ENCODE peak calls at places on chromosomes 13 and 19, in ten cellular contexts. One of them, this sample, is unnamed.

GRCh38 chr19:47650695-47651094 is 41.8 kb downstream of the BICRA start:
- DNase-seq in NCI-H1092: no peak
- DNase-seq in cardiac muscle cell: no peak
- DNase-seq in lower leg skin: no peak
- DNase-seq in glutamatergic neuron: peak; percentile 79
- DNase-seq in psoas muscle: peak; percentile 20
- DNase-seq in HCT116: no peak
- DNase-seq in AG04450: no peak
- DNase-seq in GM20000: no peak
- DNase-seq in heart right ventricle: no peak
- DNase-seq in this sample: no peak

GRCh38 chr19:49071860-49072547 is 495 bp downstream of the KCNA7 start:
- DNase-seq in NCI-H1092: no peak
- DNase-seq in cardiac muscle cell: peak; percentile 66
- DNase-seq in lower leg skin: peak; percentile 84
- DNase-seq in glutamatergic neuron: peak; percentile 59
- DNase-seq in psoas muscle: peak; percentile 65
- DNase-seq in HCT116: no peak
- DNase-seq in AG04450: no peak
- DNase-seq in GM20000: peak; percentile 40
- DNase-seq in heart right ventricle: no peak
- DNase-seq in this sample: no peak

GRCh38 chr13:105918842-105919741 is 616.4 kb downstream of the EFNB2 start:
- DNase-seq in NCI-H1092: no peak
- DNase-seq in cardiac muscle cell: no peak
- DNase-seq in lower leg skin: no peak
- DNase-seq in glutamatergic neuron: peak; percentile 52
- DNase-seq in psoas muscle: no peak
- DNase-seq in HCT116: peak; percentile 88
- DNase-seq in AG04450: no peak
- DNase-seq in GM20000: no peak
- DNase-seq in heart right ventricle: no peak
- DNase-seq in this sample: no peak

GRCh38 chr19:55447421-55448174 is 4.5 kb upstream of the SHISA7 start:
- DNase-seq in NCI-H1092: no peak
- DNase-seq in cardiac muscle cell: no peak
- DNase-seq in lower leg skin: no peak
- DNase-seq in glutamatergic neuron: peak; percentile 52
- DNase-seq in psoas muscle: no peak
- DNase-seq in HCT116: no peak
- DNase-seq in AG04450: no peak
- DNase-seq in GM20000: no peak
- DNase-seq in heart right ventricle: no peak
- DNase-seq in this sample: no peak

GRCh38 chr19:18414504-18415176 is 4.6 kb upstream of the SSBP4 start:
- DNase-seq in NCI-H1092: no peak
- DNase-seq in cardiac muscle cell: peak; percentile 64
- DNase-seq in lower leg skin: no peak
- DNase-seq in glutamatergic neuron: no peak
- DNase-seq in psoas muscle: peak; percentile 62
- DNase-seq in HCT116: no peak
- DNase-seq in AG04450: no peak
- DNase-seq in GM20000: no peak
- DNase-seq in heart right ventricle: no peak
- DNase-seq in this sample: no peak

GRCh38 chr19:12703056-12703455 is 6.6 kb upstream of the FBXW9 start:
- DNase-seq in NCI-H1092: peak; percentile 20
- DNase-seq in cardiac muscle cell: peak; percentile 44
- DNase-seq in lower leg skin: no peak
- DNase-seq in glutamatergic neuron: peak; percentile 78
- DNase-seq in psoas muscle: no peak
- DNase-seq in HCT116: peak; percentile 57
- DNase-seq in AG04450: no peak
- DNase-seq in GM20000: peak; percentile 48
- DNase-seq in heart right ventricle: no peak
- DNase-seq in this sample: no peak

GRCh38 chr13:98443329-98443728 is 133.6 kb downstream of the STK24 start:
- DNase-seq in NCI-H1092: no peak
- DNase-seq in cardiac muscle cell: no peak
- DNase-seq in lower leg skin: peak; percentile 94
- DNase-seq in glutamatergic neuron: no peak
- DNase-seq in psoas muscle: no peak
- DNase-seq in HCT116: no peak
- DNase-seq in AG04450: peak; percentile 26
- DNase-seq in GM20000: no peak
- DNase-seq in heart right ventricle: no peak
- DNase-seq in this sample: no peak

GRCh38 chr19:49059056-49059455 is 1.5 kb upstream of the CGB7 start:
- DNase-seq in NCI-H1092: no peak
- DNase-seq in cardiac muscle cell: no peak
- DNase-seq in lower leg skin: no peak
- DNase-seq in glutamatergic neuron: no peak
- DNase-seq in psoas muscle: no peak
- DNase-seq in HCT116: no peak
- DNase-seq in AG04450: no peak
- DNase-seq in GM20000: peak; percentile 17
- DNase-seq in heart right ventricle: no peak
- DNase-seq in this sample: no peak

GRCh38 chr13:30158774-30159445 is 148.4 kb downstream of the KATNAL1 start:
- DNase-seq in NCI-H1092: no peak
- DNase-seq in cardiac muscle cell: no peak
- DNase-seq in lower leg skin: no peak
- DNase-seq in glutamatergic neuron: no peak
- DNase-seq in psoas muscle: no peak
- DNase-seq in HCT116: no peak
- DNase-seq in AG04450: peak; percentile 33
- DNase-seq in GM20000: no peak
- DNase-seq in heart right ventricle: no peak
- DNase-seq in this sample: peak; percentile 32

GRCh38 chr19:50046649-50047503 is 21.1 kb downstream of the ZNF473 start:
- DNase-seq in NCI-H1092: no peak
- DNase-seq in cardiac muscle cell: peak; percentile 2
- DNase-seq in lower leg skin: peak; percentile 87
- DNase-seq in glutamatergic neuron: peak; percentile 75
- DNase-seq in psoas muscle: peak; percentile 65
- DNase-seq in HCT116: peak; percentile 27
- DNase-seq in AG04450: no peak
- DNase-seq in GM20000: no peak
- DNase-seq in heart right ventricle: peak; percentile 45
- DNase-seq in this sample: peak; percentile 26

GRCh38 chr19:610801-611505 is 21.3 kb downstream of the HCN2 start:
- DNase-seq in NCI-H1092: no peak
- DNase-seq in cardiac muscle cell: no peak
- DNase-seq in lower leg skin: no peak
- DNase-seq in glutamatergic neuron: peak; percentile 83
- DNase-seq in psoas muscle: peak; percentile 79
- DNase-seq in HCT116: no peak
- DNase-seq in AG04450: peak; percentile 33
- DNase-seq in GM20000: peak; percentile 87
- DNase-seq in heart right ventricle: peak; percentile 76
- DNase-seq in this sample: peak; percentile 43

GRCh38 chr19:51651216-51651846 is 4.7 kb upstream of the SIGLEC14 start:
- DNase-seq in NCI-H1092: no peak
- DNase-seq in cardiac muscle cell: no peak
- DNase-seq in lower leg skin: no peak
- DNase-seq in glutamatergic neuron: no peak
- DNase-seq in psoas muscle: no peak
- DNase-seq in HCT116: no peak
- DNase-seq in AG04450: no peak
- DNase-seq in GM20000: no peak
- DNase-seq in heart right ventricle: no peak
- DNase-seq in this sample: no peak

GRCh38 chr13:30870049-30870884 is 35.8 kb upstream of the MEDAG start:
- DNase-seq in NCI-H1092: no peak
- DNase-seq in cardiac muscle cell: no peak
- DNase-seq in lower leg skin: peak; percentile 96
- DNase-seq in glutamatergic neuron: peak; percentile 62
- DNase-seq in psoas muscle: peak; percentile 90
- DNase-seq in HCT116: peak; percentile 79
- DNase-seq in AG04450: peak; percentile 99
- DNase-seq in GM20000: no peak
- DNase-seq in heart right ventricle: peak; percentile 77
- DNase-seq in this sample: peak; percentile 91

GRCh38 chr13:80166352-80166751 is 174.6 kb downstream of the SPRY2 start:
- DNase-seq in NCI-H1092: no peak
- DNase-seq in cardiac muscle cell: no peak
- DNase-seq in lower leg skin: no peak
- DNase-seq in glutamatergic neuron: no peak
- DNase-seq in psoas muscle: no peak
- DNase-seq in HCT116: no peak
- DNase-seq in AG04450: no peak
- DNase-seq in GM20000: no peak
- DNase-seq in heart right ventricle: no peak
- DNase-seq in this sample: no peak

GRCh38 chr19:6802336-6803035 is 30.0 kb downstream of the VAV1 start:
- DNase-seq in NCI-H1092: no peak
- DNase-seq in cardiac muscle cell: no peak
- DNase-seq in lower leg skin: no peak
- DNase-seq in glutamatergic neuron: no peak
- DNase-seq in psoas muscle: peak; percentile 50
- DNase-seq in HCT116: peak; percentile 19
- DNase-seq in AG04450: no peak
- DNase-seq in GM20000: peak; percentile 65
- DNase-seq in heart right ventricle: peak; percentile 10
- DNase-seq in this sample: peak; percentile 28

GRCh38 chr13:76016799-76017198 is 380.7 kb downstream of the LMO7 start:
- DNase-seq in NCI-H1092: no peak
- DNase-seq in cardiac muscle cell: no peak
- DNase-seq in lower leg skin: no peak
- DNase-seq in glutamatergic neuron: peak; percentile 43
- DNase-seq in psoas muscle: no peak
- DNase-seq in HCT116: peak; percentile 35
- DNase-seq in AG04450: no peak
- DNase-seq in GM20000: peak; percentile 28
- DNase-seq in heart right ventricle: no peak
- DNase-seq in this sample: no peak

GRCh38 chr13:27172495-27172842 is 858 bp upstream of the USP12 start:
- DNase-seq in NCI-H1092: no peak
- DNase-seq in cardiac muscle cell: no peak
- DNase-seq in lower leg skin: no peak
- DNase-seq in glutamatergic neuron: no peak
- DNase-seq in psoas muscle: no peak
- DNase-seq in HCT116: no peak
- DNase-seq in AG04450: no peak
- DNase-seq in GM20000: peak; percentile 24
- DNase-seq in heart right ventricle: no peak
- DNase-seq in this sample: no peak

GRCh38 chr19:5395996-5396939 is 55.7 kb upstream of the PTPRS start:
- DNase-seq in NCI-H1092: no peak
- DNase-seq in cardiac muscle cell: peak; percentile 10
- DNase-seq in lower leg skin: no peak
- DNase-seq in glutamatergic neuron: peak; percentile 24
- DNase-seq in psoas muscle: no peak
- DNase-seq in HCT116: no peak
- DNase-seq in AG04450: no peak
- DNase-seq in GM20000: no peak
- DNase-seq in heart right ventricle: no peak
- DNase-seq in this sample: no peak

GRCh38 chr13:111283991-111284390 is 36.5 kb upstream of the TEX29 start:
- DNase-seq in NCI-H1092: no peak
- DNase-seq in cardiac muscle cell: no peak
- DNase-seq in lower leg skin: no peak
- DNase-seq in glutamatergic neuron: no peak
- DNase-seq in psoas muscle: no peak
- DNase-seq in HCT116: no peak
- DNase-seq in AG04450: no peak
- DNase-seq in GM20000: no peak
- DNase-seq in heart right ventricle: no peak
- DNase-seq in this sample: no peak

GRCh38 chr19:31518216-31518615 is 169.0 kb upstream of the TSHZ3 start:
- DNase-seq in NCI-H1092: no peak
- DNase-seq in cardiac muscle cell: no peak
- DNase-seq in lower leg skin: no peak
- DNase-seq in glutamatergic neuron: no peak
- DNase-seq in psoas muscle: no peak
- DNase-seq in HCT116: no peak
- DNase-seq in AG04450: no peak
- DNase-seq in GM20000: no peak
- DNase-seq in heart right ventricle: no peak
- DNase-seq in this sample: no peak

GRCh38 chr19:8635422-8635821 is 5.0 kb downstream of the NFILZ start:
- DNase-seq in NCI-H1092: no peak
- DNase-seq in cardiac muscle cell: no peak
- DNase-seq in lower leg skin: no peak
- DNase-seq in glutamatergic neuron: no peak
- DNase-seq in psoas muscle: no peak
- DNase-seq in HCT116: no peak
- DNase-seq in AG04450: no peak
- DNase-seq in GM20000: no peak
- DNase-seq in heart right ventricle: no peak
- DNase-seq in this sample: no peak

GRCh38 chr19:29660835-29661234 is 4.4 kb upstream of the PLEKHF1 start:
- DNase-seq in NCI-H1092: no peak
- DNase-seq in cardiac muscle cell: no peak
- DNase-seq in lower leg skin: no peak
- DNase-seq in glutamatergic neuron: no peak
- DNase-seq in psoas muscle: no peak
- DNase-seq in HCT116: no peak
- DNase-seq in AG04450: no peak
- DNase-seq in GM20000: no peak
- DNase-seq in heart right ventricle: no peak
- DNase-seq in this sample: no peak

GRCh38 chr13:60167121-60167520 is 3.4 kb upstream of the DIAPH3 start:
- DNase-seq in NCI-H1092: no peak
- DNase-seq in cardiac muscle cell: no peak
- DNase-seq in lower leg skin: no peak
- DNase-seq in glutamatergic neuron: no peak
- DNase-seq in psoas muscle: no peak
- DNase-seq in HCT116: no peak
- DNase-seq in AG04450: no peak
- DNase-seq in GM20000: no peak
- DNase-seq in heart right ventricle: no peak
- DNase-seq in this sample: no peak

GRCh38 chr19:6271251-6271650 is 8.5 kb downstream of the MLLT1 start:
- DNase-seq in NCI-H1092: no peak
- DNase-seq in cardiac muscle cell: peak; percentile 49
- DNase-seq in lower leg skin: no peak
- DNase-seq in glutamatergic neuron: no peak
- DNase-seq in psoas muscle: no peak
- DNase-seq in HCT116: no peak
- DNase-seq in AG04450: no peak
- DNase-seq in GM20000: no peak
- DNase-seq in heart right ventricle: no peak
- DNase-seq in this sample: no peak

GRCh38 chr19:33460221-33460908 is 61.2 kb downstream of the PEPD start:
- DNase-seq in NCI-H1092: no peak
- DNase-seq in cardiac muscle cell: no peak
- DNase-seq in lower leg skin: peak; percentile 68
- DNase-seq in glutamatergic neuron: peak; percentile 13
- DNase-seq in psoas muscle: no peak
- DNase-seq in HCT116: no peak
- DNase-seq in AG04450: no peak
- DNase-seq in GM20000: no peak
- DNase-seq in heart right ventricle: no peak
- DNase-seq in this sample: no peak

GRCh38 chr19:49653466-49653806 is 11.4 kb downstream of the SCAF1 start:
- DNase-seq in NCI-H1092: no peak
- DNase-seq in cardiac muscle cell: no peak
- DNase-seq in lower leg skin: no peak
- DNase-seq in glutamatergic neuron: no peak
- DNase-seq in psoas muscle: no peak
- DNase-seq in HCT116: no peak
- DNase-seq in AG04450: no peak
- DNase-seq in GM20000: no peak
- DNase-seq in heart right ventricle: no peak
- DNase-seq in this sample: no peak

GRCh38 chr19:40254714-40255418 is 28.4 kb upstream of the CCNP start:
- DNase-seq in NCI-H1092: no peak
- DNase-seq in cardiac muscle cell: no peak
- DNase-seq in lower leg skin: no peak
- DNase-seq in glutamatergic neuron: no peak
- DNase-seq in psoas muscle: no peak
- DNase-seq in HCT116: no peak
- DNase-seq in AG04450: no peak
- DNase-seq in GM20000: no peak
- DNase-seq in heart right ventricle: no peak
- DNase-seq in this sample: no peak

GRCh38 chr13:109737606-109738005 is 48.8 kb downstream of the IRS2 start:
- DNase-seq in NCI-H1092: no peak
- DNase-seq in cardiac muscle cell: peak; percentile 74
- DNase-seq in lower leg skin: no peak
- DNase-seq in glutamatergic neuron: no peak
- DNase-seq in psoas muscle: no peak
- DNase-seq in HCT116: no peak
- DNase-seq in AG04450: no peak
- DNase-seq in GM20000: no peak
- DNase-seq in heart right ventricle: no peak
- DNase-seq in this sample: no peak